ENCODE peak calls at places on chromosomes 6 and 20, in seven cellular contexts. One of them, this sample, is unnamed.

GRCh38 chr6:136063095-136063494 is 187.0 kb downstream of the MTFR2 start:
- DNase-seq in lung: no peak
- DNase-seq in fibroblast of the conjunctiva: no peak
- DNase-seq in HAP-1: no peak
- DNase-seq in CD4-positive, CD25-positive, alpha-beta regulatory T cell: no peak
- DNase-seq in hepatic stellate cell: peak
- DNase-seq in substantia nigra: no peak
- DNase-seq in this sample: no peak

GRCh38 chr20:20706285-20706684 is 6.2 kb downstream of the RALGAPA2 start:
- DNase-seq in lung: no peak
- DNase-seq in fibroblast of the conjunctiva: no peak
- DNase-seq in HAP-1: no peak
- DNase-seq in CD4-positive, CD25-positive, alpha-beta regulatory T cell: no peak
- DNase-seq in hepatic stellate cell: no peak
- DNase-seq in substantia nigra: no peak
- DNase-seq in this sample: no peak

GRCh38 chr6:158452191-158452590 is 107.7 kb upstream of the TMEM181 start:
- DNase-seq in lung: no peak
- DNase-seq in fibroblast of the conjunctiva: no peak
- DNase-seq in HAP-1: no peak
- DNase-seq in CD4-positive, CD25-positive, alpha-beta regulatory T cell: no peak
- DNase-seq in hepatic stellate cell: no peak
- DNase-seq in substantia nigra: no peak
- DNase-seq in this sample: no peak

GRCh38 chr20:3869839-3870634 is 19.1 kb upstream of the PANK2 start:
- DNase-seq in lung: no peak
- DNase-seq in fibroblast of the conjunctiva: no peak
- DNase-seq in HAP-1: peak
- DNase-seq in CD4-positive, CD25-positive, alpha-beta regulatory T cell: no peak
- DNase-seq in hepatic stellate cell: no peak
- DNase-seq in substantia nigra: no peak
- DNase-seq in this sample: no peak

GRCh38 chr6:3977875-3978711 is 100.8 kb downstream of the FAM217A start:
- DNase-seq in lung: no peak
- DNase-seq in fibroblast of the conjunctiva: peak
- DNase-seq in HAP-1: peak
- DNase-seq in CD4-positive, CD25-positive, alpha-beta regulatory T cell: peak
- DNase-seq in hepatic stellate cell: peak
- DNase-seq in substantia nigra: peak
- DNase-seq in this sample: peak

GRCh38 chr20:55685425-55685824 is 319.9 kb downstream of the CBLN4 start:
- DNase-seq in lung: no peak
- DNase-seq in fibroblast of the conjunctiva: no peak
- DNase-seq in HAP-1: no peak
- DNase-seq in CD4-positive, CD25-positive, alpha-beta regulatory T cell: no peak
- DNase-seq in hepatic stellate cell: no peak
- DNase-seq in substantia nigra: no peak
- DNase-seq in this sample: no peak

GRCh38 chr6:17705778-17706579 is 746 bp downstream of the NUP153 start:
- DNase-seq in lung: peak
- DNase-seq in fibroblast of the conjunctiva: no peak
- DNase-seq in HAP-1: peak
- DNase-seq in CD4-positive, CD25-positive, alpha-beta regulatory T cell: peak
- DNase-seq in hepatic stellate cell: peak
- DNase-seq in substantia nigra: peak
- DNase-seq in this sample: peak

GRCh38 chr6:100262086-100262485 is 202.6 kb downstream of the SIM1 start:
- DNase-seq in lung: no peak
- DNase-seq in fibroblast of the conjunctiva: no peak
- DNase-seq in HAP-1: no peak
- DNase-seq in CD4-positive, CD25-positive, alpha-beta regulatory T cell: no peak
- DNase-seq in hepatic stellate cell: no peak
- DNase-seq in substantia nigra: no peak
- DNase-seq in this sample: no peak

GRCh38 chr6:52557389-52558265 is 19.2 kb downstream of the TRAM2 start:
- DNase-seq in lung: no peak
- DNase-seq in fibroblast of the conjunctiva: no peak
- DNase-seq in HAP-1: no peak
- DNase-seq in CD4-positive, CD25-positive, alpha-beta regulatory T cell: no peak
- DNase-seq in hepatic stellate cell: no peak
- DNase-seq in substantia nigra: no peak
- DNase-seq in this sample: no peak

GRCh38 chr6:26493258-26493657 is 6.8 kb upstream of the BTN1A1 start:
- DNase-seq in lung: no peak
- DNase-seq in fibroblast of the conjunctiva: no peak
- DNase-seq in HAP-1: no peak
- DNase-seq in CD4-positive, CD25-positive, alpha-beta regulatory T cell: no peak
- DNase-seq in hepatic stellate cell: peak
- DNase-seq in substantia nigra: no peak
- DNase-seq in this sample: peak

GRCh38 chr6:45314146-45314545 is 14.0 kb upstream of the RUNX2 start:
- DNase-seq in lung: no peak
- DNase-seq in fibroblast of the conjunctiva: no peak
- DNase-seq in HAP-1: no peak
- DNase-seq in CD4-positive, CD25-positive, alpha-beta regulatory T cell: no peak
- DNase-seq in hepatic stellate cell: no peak
- DNase-seq in substantia nigra: no peak
- DNase-seq in this sample: peak

GRCh38 chr20:52754366-52754765 is 217.8 kb upstream of the TSHZ2 start:
- DNase-seq in lung: no peak
- DNase-seq in fibroblast of the conjunctiva: no peak
- DNase-seq in HAP-1: no peak
- DNase-seq in CD4-positive, CD25-positive, alpha-beta regulatory T cell: no peak
- DNase-seq in hepatic stellate cell: no peak
- DNase-seq in substantia nigra: no peak
- DNase-seq in this sample: no peak

GRCh38 chr6:168126566-168127383 is 47.8 kb upstream of the FRMD1 start:
- DNase-seq in lung: no peak
- DNase-seq in fibroblast of the conjunctiva: no peak
- DNase-seq in HAP-1: no peak
- DNase-seq in CD4-positive, CD25-positive, alpha-beta regulatory T cell: no peak
- DNase-seq in hepatic stellate cell: no peak
- DNase-seq in substantia nigra: no peak
- DNase-seq in this sample: no peak

GRCh38 chr6:84853901-84854300 is 89.5 kb upstream of the TBX18 start:
- DNase-seq in lung: no peak
- DNase-seq in fibroblast of the conjunctiva: no peak
- DNase-seq in HAP-1: no peak
- DNase-seq in CD4-positive, CD25-positive, alpha-beta regulatory T cell: no peak
- DNase-seq in hepatic stellate cell: no peak
- DNase-seq in substantia nigra: no peak
- DNase-seq in this sample: no peak

GRCh38 chr6:46044876-46045617 is 29.4 kb upstream of the CLIC5 start:
- DNase-seq in lung: peak
- DNase-seq in fibroblast of the conjunctiva: peak
- DNase-seq in HAP-1: no peak
- DNase-seq in CD4-positive, CD25-positive, alpha-beta regulatory T cell: no peak
- DNase-seq in hepatic stellate cell: peak
- DNase-seq in substantia nigra: no peak
- DNase-seq in this sample: peak

GRCh38 chr6:155946860-155947259 is 491.2 kb upstream of the NOX3 start:
- DNase-seq in lung: no peak
- DNase-seq in fibroblast of the conjunctiva: no peak
- DNase-seq in HAP-1: no peak
- DNase-seq in CD4-positive, CD25-positive, alpha-beta regulatory T cell: no peak
- DNase-seq in hepatic stellate cell: no peak
- DNase-seq in substantia nigra: no peak
- DNase-seq in this sample: no peak

This sample was measured in dermis microvascular lymphatic vessel endothelial cell.